ENCODE peak calls at places on chromosomes 16 and 17, in ten cellular contexts. J, K, N, G, X, Z, C, D, S and L are unnamed samples.

GRCh38 chr17:78442648-78443128 is 64.2 kb downstream of the PGS1 start:
- DNase-seq in J (no peak), K (no peak), N (no peak), G (no peak), X (peak; percentile 18), Z (peak; percentile 88), C (no peak), D (no peak), S (no peak), L (no peak)

GRCh38 chr16:27712251-27712711 is 162.3 kb downstream of the KATNIP start:
- DNase-seq in J (no peak), K (no peak), N (no peak), G (no peak), X (no peak), Z (no peak), C (no peak), D (no peak), S (no peak), L (no peak)

GRCh38 chr17:21453144-21453982 is 77.2 kb downstream of the KCNJ12 start:
- DNase-seq in J (no peak), K (peak; percentile 49), N (no peak), G (no peak), X (no peak), Z (no peak), C (no peak), D (no peak), S (no peak), L (no peak)

GRCh38 chr16:4097826-4098240 is 18.4 kb downstream of the ADCY9 start:
- DNase-seq in J (no peak), K (no peak), N (no peak), G (no peak), X (no peak), Z (no peak), C (no peak), D (no peak), S (peak; percentile 37), L (no peak)

GRCh38 chr17:73539176-73539575 is 105.1 kb downstream of the SDK2 start:
- DNase-seq in J (no peak), K (no peak), N (no peak), G (no peak), X (no peak), Z (no peak), C (no peak), D (no peak), S (no peak), L (no peak)

GRCh38 chr16:65004570-65004969 is 117.3 kb downstream of the CDH11 start:
- DNase-seq in J (no peak), K (no peak), N (no peak), G (no peak), X (no peak), Z (no peak), C (no peak), D (no peak), S (no peak), L (no peak)

GRCh38 chr17:59714255-59714654 is 6.8 kb downstream of the VMP1 start:
- DNase-seq in J (no peak), K (no peak), N (no peak), G (no peak), X (no peak), Z (no peak), C (no peak), D (no peak), S (no peak), L (no peak)

GRCh38 chr17:77451271-77451893 is 310.6 kb downstream of the SEC14L1 start:
- DNase-seq in J (peak; percentile 66), K (peak; percentile 99), N (peak; percentile 75), G (peak; percentile 94), X (no peak), Z (peak; percentile 84), C (no peak), D (peak; percentile 97), S (peak; percentile 62), L (no peak)

GRCh38 chr16:969508-970378 is 1.0 kb downstream of the LMF1 start:
- DNase-seq in J (peak; percentile 74), K (no peak), N (no peak), G (no peak), X (no peak), Z (peak; percentile 62), C (no peak), D (no peak), S (peak; percentile 24), L (no peak)

GRCh38 chr17:58337126-58337599 is 8.6 kb upstream of the TSPOAP1 start:
- DNase-seq in J (no peak), K (peak; percentile 55), N (no peak), G (no peak), X (no peak), Z (no peak), C (no peak), D (no peak), S (no peak), L (no peak)

GRCh38 chr17:49556183-49556943 is 19.3 kb upstream of the NXPH3 start:
- DNase-seq in J (peak; percentile 94), K (peak; percentile 98), N (peak; percentile 80), G (peak; percentile 91), X (no peak), Z (peak; percentile 87), C (peak; percentile 46), D (peak; percentile 88), S (peak; percentile 62), L (peak; percentile 37)

GRCh38 chr16:56637814-56638750 is at the start of gene MT1A:
- DNase-seq in J (peak; percentile 92), K (peak; percentile 81), N (peak; percentile 77), G (peak; percentile 74), X (no peak), Z (peak; percentile 90), C (no peak), D (peak; percentile 80), S (peak; percentile 44), L (no peak)

GRCh38 chr16:22260490-22260889 is 36.7 kb upstream of the POLR3E start:
- DNase-seq in J (no peak), K (no peak), N (no peak), G (no peak), X (no peak), Z (no peak), C (no peak), D (no peak), S (no peak), L (no peak)

GRCh38 chr17:51427259-51428255 is 167.2 kb downstream of the UTP18 start:
- DNase-seq in J (no peak), K (no peak), N (no peak), G (no peak), X (no peak), Z (no peak), C (no peak), D (no peak), S (no peak), L (no peak)

GRCh38 chr16:69563605-69564580 is 1.9 kb upstream of the NFAT5 start:
- DNase-seq in J (no peak), K (peak; percentile 51), N (no peak), G (peak; percentile 41), X (no peak), Z (no peak), C (no peak), D (peak; percentile 92), S (peak; percentile 27), L (no peak)

GRCh38 chr17:74259667-74260524 is 14.1 kb upstream of the DNAI2 start:
- DNase-seq in J (no peak), K (no peak), N (no peak), G (no peak), X (no peak), Z (no peak), C (no peak), D (no peak), S (no peak), L (peak; percentile 13)

GRCh38 chr16:62883526-62883925 is 847.3 kb upstream of the CDH8 start:
- DNase-seq in J (no peak), K (no peak), N (no peak), G (no peak), X (no peak), Z (no peak), C (no peak), D (no peak), S (no peak), L (no peak)

GRCh38 chr16:69566437-69567030 is 768 bp downstream of the NFAT5 start:
- DNase-seq in J (peak; percentile 82), K (no peak), N (peak; percentile 58), G (peak; percentile 59), X (no peak), Z (peak; percentile 69), C (peak; percentile 26), D (peak; percentile 75), S (peak; percentile 67), L (no peak)

GRCh38 chr17:40364906-40365305 is 369 bp upstream of the GJD3 start:
- DNase-seq in J (peak; percentile 7), K (no peak), N (no peak), G (no peak), X (no peak), Z (no peak), C (no peak), D (no peak), S (no peak), L (no peak)

GRCh38 chr16:55091213-55091870 is 160.7 kb downstream of the IRX5 start:
- DNase-seq in J (no peak), K (no peak), N (no peak), G (no peak), X (no peak), Z (no peak), C (no peak), D (no peak), S (no peak), L (no peak)

GRCh38 chr17:1562178-1562643 is 381 bp downstream of the PITPNA start:
- DNase-seq in J (no peak), K (no peak), N (no peak), G (peak; percentile 35), X (no peak), Z (peak; percentile 72), C (no peak), D (no peak), S (no peak), L (no peak)

GRCh38 chr16:27273670-27274522 is 5.3 kb upstream of the NSMCE1 start:
- DNase-seq in J (peak; percentile 44), K (no peak), N (no peak), G (peak; percentile 59), X (no peak), Z (no peak), C (peak; percentile 95), D (no peak), S (no peak), L (no peak)

GRCh38 chr17:75036643-75037268 is 10.0 kb downstream of the ATP5PD start:
- DNase-seq in J (peak; percentile 89), K (no peak), N (peak; percentile 67), G (peak; percentile 36), X (no peak), Z (peak; percentile 93), C (no peak), D (no peak), S (peak; percentile 97), L (no peak)

GRCh38 chr16:68605746-68606145 is 39.4 kb upstream of the CDH3 start:
- DNase-seq in J (no peak), K (no peak), N (no peak), G (no peak), X (no peak), Z (no peak), C (no peak), D (no peak), S (no peak), L (no peak)

GRCh38 chr17:59746849-59747445 is 39.5 kb downstream of the VMP1 start:
- DNase-seq in J (peak; percentile 47), K (no peak), N (no peak), G (peak; percentile 16), X (no peak), Z (no peak), C (peak; percentile 40), D (peak; percentile 24), S (peak; percentile 84), L (no peak)

GRCh38 chr17:4950757-4951204 is at the start of gene ENO3:
- DNase-seq in J (no peak), K (peak; percentile 79), N (no peak), G (no peak), X (no peak), Z (peak; percentile 66), C (no peak), D (peak; percentile 78), S (no peak), L (no peak)

GRCh38 chr16:86566601-86566965 is at the start of gene FOXC2:
- DNase-seq in J (peak; percentile 92), K (peak; percentile 91), N (no peak), G (no peak), X (peak; percentile 91), Z (peak; percentile 93), C (peak; percentile 55), D (peak; percentile 95), S (peak; percentile 96), L (no peak)

GRCh38 chr17:77942111-77942988 is 16.2 kb upstream of the TNRC6C start:
- DNase-seq in J (no peak), K (no peak), N (peak; percentile 62), G (peak; percentile 28), X (no peak), Z (peak; percentile 62), C (no peak), D (peak; percentile 53), S (no peak), L (no peak)